ENCODE peak calls at places on chromosomes 16 and 17, in seven cellular contexts. L, H, W, X, P, G and V are unnamed samples.

GRCh38 chr17:76716834-76717205 is 6.1 kb upstream of the MXRA7 start:
- DNase-seq in L (peak), H (no peak), W (no peak), X (no peak), P (no peak), G (no peak), V (peak)

GRCh38 chr17:7046127-7046724 is 2.3 kb upstream of the SLC16A11 start:
- DNase-seq in L (no peak), H (no peak), W (peak), X (no peak), P (no peak), G (no peak), V (no peak)

GRCh38 chr17:83018658-83019193 is 60.7 kb upstream of the METRNL start:
- DNase-seq in L (no peak), H (no peak), W (no peak), X (no peak), P (no peak), G (no peak), V (no peak)

GRCh38 chr16:89375686-89376085 is 114.7 kb downstream of the ANKRD11 start:
- DNase-seq in L (no peak), H (no peak), W (no peak), X (no peak), P (no peak), G (no peak), V (no peak)

GRCh38 chr16:86134802-86135461 is 236.0 kb downstream of the IRF8 start:
- DNase-seq in L (no peak), H (no peak), W (no peak), X (no peak), P (no peak), G (no peak), V (peak)

GRCh38 chr17:78544876-78545755 is 32.1 kb downstream of the DNAH17 start:
- DNase-seq in L (no peak), H (no peak), W (no peak), X (no peak), P (no peak), G (no peak), V (no peak)

GRCh38 chr17:48439473-48439872 is 9.5 kb upstream of the SKAP1 start:
- DNase-seq in L (no peak), H (no peak), W (no peak), X (no peak), P (no peak), G (no peak), V (no peak)

GRCh38 chr17:80279895-80280294 is 19.2 kb downstream of the RNF213 start:
- DNase-seq in L (peak), H (no peak), W (no peak), X (no peak), P (no peak), G (no peak), V (peak)

GRCh38 chr16:58518083-58518979 is 3.0 kb downstream of the SETD6 start:
- DNase-seq in L (no peak), H (no peak), W (no peak), X (no peak), P (no peak), G (no peak), V (no peak)

GRCh38 chr17:36641877-36642845 is 40.8 kb downstream of the MRM1 start:
- DNase-seq in L (no peak), H (no peak), W (peak), X (no peak), P (no peak), G (no peak), V (no peak)

GRCh38 chr17:57834146-57834741 is 15.6 kb downstream of the MRPS23 start:
- DNase-seq in L (peak), H (no peak), W (no peak), X (no peak), P (no peak), G (no peak), V (peak)

GRCh38 chr17:49496183-49496865 is 1.2 kb downstream of the NGFR start:
- DNase-seq in L (peak), H (peak), W (peak), X (peak), P (peak), G (no peak), V (peak)

GRCh38 chr17:37726248-37726647 is 18.6 kb downstream of the HNF1B start:
- DNase-seq in L (no peak), H (no peak), W (no peak), X (no peak), P (no peak), G (no peak), V (no peak)

GRCh38 chr17:77196251-77196650 is 55.5 kb downstream of the SEC14L1 start:
- DNase-seq in L (no peak), H (no peak), W (no peak), X (no peak), P (no peak), G (no peak), V (peak)

GRCh38 chr16:69476920-69477418 is 52.5 kb downstream of the CYB5B start:
- DNase-seq in L (peak), H (no peak), W (no peak), X (no peak), P (no peak), G (no peak), V (peak)

GRCh38 chr17:2406271-2406902 is 5.5 kb upstream of the MNT start:
- DNase-seq in L (no peak), H (no peak), W (no peak), X (no peak), P (no peak), G (no peak), V (no peak)

GRCh38 chr17:57735707-57736106 is 9.4 kb downstream of the CCDC182 start:
- DNase-seq in L (no peak), H (peak), W (no peak), X (no peak), P (peak), G (no peak), V (no peak)

GRCh38 chr17:78365561-78366108 is 5.8 kb upstream of the SOCS3 start:
- DNase-seq in L (no peak), H (no peak), W (no peak), X (no peak), P (no peak), G (no peak), V (no peak)

GRCh38 chr17:77011173-77012011 is 129.4 kb upstream of the SEC14L1 start:
- DNase-seq in L (peak), H (peak), W (no peak), X (peak), P (peak), G (peak), V (peak)

GRCh38 chr17:78532922-78533640 is 44.1 kb downstream of the DNAH17 start:
- DNase-seq in L (peak), H (no peak), W (no peak), X (no peak), P (no peak), G (no peak), V (peak)

GRCh38 chr16:81181013-81181720 is 57.3 kb upstream of the BCO1 start:
- DNase-seq in L (peak), H (peak), W (peak), X (no peak), P (no peak), G (no peak), V (peak)

GRCh38 chr16:79698341-79698753 is 97.8 kb upstream of the MAF start:
- DNase-seq in L (peak), H (no peak), W (no peak), X (no peak), P (no peak), G (no peak), V (no peak)

GRCh38 chr17:43927101-43927935 is 15.0 kb downstream of the PPY start:
- DNase-seq in L (no peak), H (no peak), W (no peak), X (no peak), P (no peak), G (no peak), V (no peak)

GRCh38 chr17:73371285-73371684 is 59.5 kb upstream of the CDC42EP4 start:
- DNase-seq in L (peak), H (no peak), W (no peak), X (no peak), P (no peak), G (no peak), V (peak)

GRCh38 chr17:40482722-40483121 is 18.7 kb downstream of the TNS4 start:
- DNase-seq in L (no peak), H (no peak), W (no peak), X (no peak), P (no peak), G (no peak), V (no peak)

GRCh38 chr16:78005881-78006280 is 16.5 kb upstream of the CLEC3A start:
- DNase-seq in L (peak), H (no peak), W (no peak), X (no peak), P (no peak), G (no peak), V (no peak)

GRCh38 chr16:9012848-9013507 is 49.3 kb upstream of the USP7 start:
- DNase-seq in L (no peak), H (no peak), W (peak), X (peak), P (peak), G (no peak), V (no peak)